ENCODE peak calls at places on chromosomes 2 and 18, in seven cellular contexts. W, P, Y, G, Z, K and A are unnamed samples. For H3K4me1, the result is how much of the 10 kb centered on the place peaks cover.

GRCh38 chr2:109275120-109276040 is 146.4 kb downstream of the SH3RF3 start:
- DNase-seq in P (no peak), Y (no peak), W (no peak), K (peak), G (no peak), Z (no peak), A (no peak)

GRCh38 chr2:42936632-42936996 is 144.2 kb upstream of the HAAO start:
- DNase-seq in Y (no peak), K (no peak), Z (no peak), W (no peak), P (no peak), G (no peak), A (no peak)

GRCh38 chr2:98346259-98347236 is at the start of gene CNGA3:
- DNase-seq in P (peak), W (no peak), K (peak), G (no peak), Z (peak), Y (peak), A (peak)

GRCh38 chr2:217621391-217621801 is 381.4 kb downstream of the TNS1 start:
- DNase-seq in Y (no peak), P (peak), Z (no peak), W (no peak), G (no peak), K (peak), A (no peak)

GRCh38 chr2:147538088-147538487 is 306.7 kb upstream of the ACVR2A start:
- DNase-seq in W (no peak), Z (no peak), G (no peak), P (no peak), K (peak), Y (no peak), A (no peak)

GRCh38 chr2:127606594-127607398 is 39.2 kb upstream of the GPR17 start:
- DNase-seq in K (no peak), Z (no peak), W (no peak), P (no peak), G (no peak), Y (no peak), A (no peak)

GRCh38 chr2:131105950-131106801 is 1.0 kb downstream of the PLEKHB2 start:
- DNase-seq in P (peak), W (peak), Y (peak), G (no peak), Z (no peak), K (peak), A (peak)

GRCh38 chr2:32719933-32720716 is 92.3 kb downstream of the TTC27 start:
- DNase-seq in P (no peak), Y (no peak), Z (no peak), K (no peak), G (no peak), W (no peak), A (no peak)

GRCh38 chr2:177543007-177543760 is 150.6 kb downstream of the AGPS start:
- DNase-seq in P (no peak), Y (no peak), Z (no peak), K (peak), W (no peak), G (no peak), A (no peak)

GRCh38 chr2:85983766-85984165 is 95.0 kb upstream of the ST3GAL5 start:
- DNase-seq in Y (no peak), W (no peak), Z (no peak), K (no peak), P (no peak), G (no peak), A (no peak)

GRCh38 chr2:236246711-236247246 is 17.4 kb downstream of the ASB18 start:
- DNase-seq in P (no peak), K (no peak), W (no peak), G (no peak), Z (no peak), Y (no peak), A (no peak)

GRCh38 chr2:102473020-102473419 is at the start of gene SLC9A4:
- DNase-seq in K (peak), P (no peak), Y (peak), Z (peak), G (peak), W (peak), A (no peak)

GRCh38 chr2:33526132-33526531 is 49.7 kb downstream of the RASGRP3 start:
- DNase-seq in G (no peak), W (no peak), P (no peak), Y (no peak), Z (no peak), K (no peak), A (no peak)

GRCh38 chr2:205372141-205372540 is 310.2 kb upstream of the NRP2 start:
- DNase-seq in W (no peak), Y (no peak), P (no peak), G (no peak), Z (no peak), K (peak), A (no peak)

GRCh38 chr2:56729212-56729611 is 545.4 kb downstream of the CCDC85A start:
- DNase-seq in G (no peak), P (no peak), W (no peak), Y (no peak), Z (no peak), K (no peak), A (no peak)

GRCh38 chr2:55112229-55113016 is 62.2 kb upstream of the RTN4 start:
- DNase-seq in K (peak), G (no peak), P (peak), Z (no peak), W (peak), Y (peak), A (no peak)

GRCh38 chr2:134402385-134402784 is 148.5 kb downstream of the MGAT5 start:
- DNase-seq in P (peak), Z (no peak), G (no peak), K (peak), Y (no peak), W (no peak), A (no peak)

GRCh38 chr2:37471994-37472393 is 127.6 kb downstream of the QPCT start:
- DNase-seq in W (no peak), Y (no peak), G (no peak), Z (no peak), P (no peak), K (peak), A (no peak)

GRCh38 chr2:101364878-101365277 is 22.4 kb downstream of the CREG2 start:
- DNase-seq in G (no peak), Y (no peak), K (no peak), W (no peak), P (no peak), Z (no peak), A (no peak)

GRCh38 chr2:30645745-30646119 is 161.5 kb downstream of the CAPN13 start:
- DNase-seq in Y (no peak), W (no peak), P (no peak), Z (no peak), K (no peak), G (no peak), A (no peak)

GRCh38 chr2:196592912-196593881 is 46.3 kb upstream of the CCDC150 start:
- DNase-seq in G (no peak), W (peak), Y (peak), Z (no peak), K (peak), P (peak), A (no peak)

GRCh38 chr18:80208620-80209019 is 38.7 kb downstream of the PARD6G start:
- DNase-seq in Z (no peak), Y (no peak), P (no peak), W (no peak), G (no peak), K (no peak), A (no peak)

GRCh38 chr2:239263937-239264837 is 136.6 kb downstream of the HDAC4 start:
- DNase-seq in Z (peak), G (no peak), W (no peak), Y (no peak), K (peak), P (no peak), A (no peak)

GRCh38 chr2:81984969-81985637 is 1680.6 kb upstream of the LRRTM1 start:
- DNase-seq in G (no peak), Z (no peak), K (no peak), W (no peak), Y (no peak), P (no peak), A (no peak)

GRCh38 chr2:18067980-18068379 is 189.5 kb downstream of the KCNS3 start:
- DNase-seq in W (no peak), Y (no peak), Z (no peak), K (no peak), P (peak), G (no peak), A (no peak)

GRCh38 chr2:20494246-20494645 is 47.4 kb downstream of the RHOB start:
- DNase-seq in G (no peak), W (no peak), Z (no peak), Y (no peak), P (no peak), K (peak), A (no peak)

GRCh38 chr2:191625016-191625415 is 52.9 kb upstream of the NABP1 start:
- DNase-seq in G (no peak), Z (no peak), P (no peak), Y (no peak), W (no peak), K (peak), A (no peak)

GRCh38 chr2:140506606-140507005 is 1624.2 kb downstream of the LRP1B start:
- DNase-seq in Z (no peak), K (peak), G (no peak), W (no peak), Y (no peak), P (no peak), A (no peak)

GRCh38 chr18:57242285-57242684 is 95.4 kb downstream of the BOD1L2 start:
- DNase-seq in Y (no peak), P (no peak), Z (no peak), W (no peak), K (no peak), G (no peak), A (no peak)

GRCh38 chr2:73099486-73099885 is 13.3 kb downstream of the RAB11FIP5 start:
- DNase-seq in P (no peak), Y (no peak), K (no peak), Z (no peak), W (no peak), G (no peak), A (no peak)

GRCh38 chr18:69898241-69898861 is 49.3 kb downstream of the CD226 start:
- DNase-seq in Y (no peak), Z (peak), W (no peak), P (no peak), K (no peak), G (no peak), A (no peak)

GRCh38 chr18:35905436-35905835 is 67.0 kb upstream of the RMP24 start:
- DNase-seq in Y (no peak), K (no peak), W (no peak), Z (no peak), G (no peak), P (no peak), A (no peak)

GRCh38 chr2:128775401-128776285 is 457.0 kb upstream of the HS6ST1 start:
- DNase-seq in Y (no peak), P (no peak), Z (no peak), K (no peak), G (no peak), W (peak), A (no peak)

GRCh38 chr2:68909793-68910674 is 38.8 kb upstream of the BMP10 start:
- DNase-seq in Y (peak), G (peak), Z (peak), K (peak), W (peak), P (peak), A (no peak)
- H3K27ac ChIP-seq in Y (no peak), G (no peak), Z (no peak), K (no peak), W (no peak), P (no peak), A (no peak)

GRCh38 chr2:47010176-47010575 is 94.6 kb upstream of the MCFD2 start:
- DNase-seq in Z (no peak), G (no peak), P (no peak), K (no peak), Y (no peak), W (no peak), A (no peak)

GRCh38 chr2:47007826-47008225 is 92.2 kb upstream of the MCFD2 start:
- DNase-seq in K (no peak), Y (no peak), Z (no peak), P (no peak), G (no peak), W (no peak), A (no peak)

GRCh38 chr2:47008381-47009280 is 93.0 kb upstream of the MCFD2 start:
- DNase-seq in K (peak), G (no peak), P (peak), W (no peak), Y (peak), Z (no peak), A (peak)

GRCh38 chr2:47011264-47011663 is 95.7 kb upstream of the MCFD2 start:
- DNase-seq in W (no peak), K (no peak), Z (no peak), Y (no peak), G (no peak), P (no peak), A (peak)

GRCh38 chr2:47009368-47009767 is 93.8 kb upstream of the MCFD2 start:
- DNase-seq in Z (no peak), G (no peak), K (no peak), W (no peak), P (no peak), Y (no peak), A (no peak)
- H3K4me1 ChIP-seq in Z (under half), G (under half), K (under half), W (under half), P (under half), Y (under half), A (under half)

GRCh38 chr18:46352520-46353250 is 248.5 kb downstream of the HAUS1 start:
- DNase-seq in Y (no peak), K (no peak), G (no peak), P (no peak), W (no peak), Z (no peak), A (no peak)

GRCh38 chr18:46346896-46347630 is 242.9 kb downstream of the HAUS1 start:
- DNase-seq in P (no peak), Y (no peak), Z (no peak), K (no peak), W (no peak), G (no peak), A (no peak)

GRCh38 chr18:46346213-46346612 is 242.0 kb downstream of the HAUS1 start:
- DNase-seq in P (no peak), G (no peak), W (no peak), Z (no peak), Y (no peak), K (no peak), A (no peak)

GRCh38 chr18:46353460-46353859 is 249.3 kb downstream of the HAUS1 start:
- DNase-seq in G (no peak), Y (no peak), W (no peak), P (no peak), Z (no peak), K (no peak), A (no peak)

GRCh38 chr18:46350598-46351172 is 246.5 kb downstream of the HAUS1 start:
- DNase-seq in Y (no peak), W (no peak), P (no peak), K (no peak), G (no peak), Z (no peak), A (no peak)
- H3K27ac ChIP-seq in Y (no peak), W (no peak), P (no peak), K (no peak), G (no peak), Z (no peak), A (no peak)

GRCh38 chr2:120762341-120763061 is 26.8 kb downstream of the GLI2 start:
- DNase-seq in K (no peak), G (no peak), P (no peak), W (no peak), Z (no peak), Y (no peak), A (no peak)

GRCh38 chr2:120764434-120764833 is 28.8 kb downstream of the GLI2 start:
- DNase-seq in Y (no peak), Z (no peak), W (no peak), K (peak), P (no peak), G (no peak), A (no peak)

GRCh38 chr2:120765031-120765910 is 29.6 kb downstream of the GLI2 start:
- DNase-seq in Y (no peak), W (no peak), K (peak), P (no peak), Z (no peak), G (no peak), A (no peak)

GRCh38 chr2:120763516-120763915 is 27.8 kb downstream of the GLI2 start:
- DNase-seq in Z (no peak), G (no peak), K (peak), P (no peak), W (peak), Y (no peak), A (no peak)

DNA sequence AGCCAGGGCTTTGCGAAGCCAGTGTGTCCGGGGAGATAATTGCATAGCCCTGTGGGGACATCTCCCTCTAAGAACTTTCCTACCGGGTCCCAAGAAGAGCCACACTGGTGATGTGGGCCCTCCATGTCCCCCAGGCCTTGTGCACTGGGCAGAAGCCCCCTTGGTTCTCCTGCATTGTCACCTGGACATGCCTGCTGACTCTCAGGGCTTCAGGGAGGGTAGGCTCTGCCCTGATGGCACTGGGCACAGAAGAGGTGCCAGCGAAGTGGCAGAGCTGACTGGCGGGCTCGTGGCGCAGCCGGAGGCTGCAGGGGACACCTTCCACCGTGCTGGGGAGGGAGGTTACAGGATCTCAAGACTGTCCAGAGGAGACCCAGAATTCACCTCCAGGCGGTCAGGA is 28.3 kb downstream of the GLI2 start:
- DNase-seq in Z (no peak), P (no peak), G (no peak), Y (no peak), K (no peak), W (no peak), A (no peak)
- H3K4me1 ChIP-seq in Z (under half), P (under half), G (under half), Y (half or more), K (under half), W (under half), A (under half)

GRCh38 chr2:47401789-47402554 is 984 bp upstream of the MSH2 start:
- DNase-seq in W (no peak), Z (no peak), K (no peak), P (no peak), Y (no peak), G (no peak), A (no peak)
- H3K27ac ChIP-seq in W (peak), Z (peak), K (no peak), P (no peak), Y (no peak), G (peak), A (no peak)

GRCh38 chr2:173828189-173829157 is 136.7 kb downstream of the SP3 start:
- DNase-seq in Z (no peak), Y (no peak), W (peak), P (no peak), G (peak), K (peak), A (no peak)
- H3K4me1 ChIP-seq in Z (under half), Y (under half), W (under half), P (under half), G (under half), K (under half), A (under half)

GRCh38 chr2:46852124-46852523 is 63.5 kb downstream of the MCFD2 start:
- DNase-seq in G (no peak), P (no peak), Y (no peak), W (no peak), Z (no peak), K (no peak), A (no peak)
- H3K27ac ChIP-seq in G (no peak), P (no peak), Y (no peak), W (no peak), Z (no peak), K (peak), A (no peak)

GRCh38 chr2:63790913-63791312 is 50.8 kb upstream of the UGP2 start:
- DNase-seq in W (no peak), G (no peak), K (peak), Z (no peak), P (no peak), Y (no peak), A (no peak)

GRCh38 chr2:63790491-63790890 is 51.2 kb upstream of the UGP2 start:
- DNase-seq in Z (no peak), G (no peak), W (no peak), K (peak), Y (no peak), P (no peak), A (no peak)

GRCh38 chr2:63788070-63788469 is 53.6 kb upstream of the UGP2 start:
- DNase-seq in W (no peak), K (peak), Y (no peak), Z (no peak), P (no peak), G (no peak), A (no peak)

GRCh38 chr2:63791387-63791786 is 50.3 kb upstream of the UGP2 start:
- DNase-seq in W (no peak), Z (no peak), G (no peak), P (no peak), Y (no peak), K (no peak), A (no peak)

GRCh38 chr2:63789318-63790051 is 52.2 kb upstream of the UGP2 start:
- DNase-seq in G (no peak), P (no peak), Z (no peak), Y (no peak), W (no peak), K (peak), A (no peak)
- H3K4me1 ChIP-seq in G (under half), P (under half), Z (under half), Y (under half), W (under half), K (under half), A (under half)